ENCODE peak calls at places on chromosomes 11 and 22, in ten cellular contexts. A, U, N, L, W, R, C, Y, Q and B are unnamed samples.

GRCh38 chr11:119112314-119113020 is 5.3 kb downstream of the C2CD2L start:
- DNase-seq in A (no peak), U (no peak), N (no peak), L (no peak), W (no peak), R (no peak), C (no peak), Y (no peak), Q (no peak), B (peak; percentile 41)

GRCh38 chr11:104668797-104669463 is 229.3 kb downstream of the CASP12 start:
- DNase-seq in A (no peak), U (peak; percentile 98), N (no peak), L (no peak), W (no peak), R (no peak), C (peak; percentile 84), Y (no peak), Q (no peak), B (no peak)

GRCh38 chr22:24244144-24244787 is 616 bp downstream of the GGT5 start:
- DNase-seq in A (peak; percentile 73), U (no peak), N (no peak), L (peak; percentile 45), W (no peak), R (no peak), C (no peak), Y (no peak), Q (no peak), B (peak; percentile 58)

GRCh38 chr11:65445604-65446445 is 23.2 kb downstream of the NEAT1 start:
- DNase-seq in A (peak; percentile 41), U (peak; percentile 18), N (no peak), L (no peak), W (no peak), R (peak; percentile 60), C (no peak), Y (no peak), Q (no peak), B (peak; percentile 67)

GRCh38 chr11:117731689-117732290 is 65.2 kb downstream of the DSCAML1 start:
- DNase-seq in A (no peak), U (no peak), N (no peak), L (no peak), W (no peak), R (no peak), C (no peak), Y (no peak), Q (no peak), B (no peak)

GRCh38 chr11:75371930-75372876 is 20.7 kb upstream of the ARRB1 start:
- DNase-seq in A (no peak), U (peak; percentile 97), N (no peak), L (no peak), W (no peak), R (no peak), C (no peak), Y (peak; percentile 75), Q (peak; percentile 39), B (no peak)

GRCh38 chr22:27372969-27373670 is 428.4 kb downstream of the MN1 start:
- DNase-seq in A (no peak), U (peak; percentile 62), N (peak; percentile 72), L (no peak), W (no peak), R (no peak), C (no peak), Y (peak; percentile 86), Q (peak; percentile 88), B (peak; percentile 52)

GRCh38 chr11:9982127-9982795 is 311.8 kb downstream of the SBF2 start:
- DNase-seq in A (no peak), U (peak; percentile 54), N (no peak), L (no peak), W (no peak), R (no peak), C (peak; percentile 74), Y (no peak), Q (no peak), B (no peak)

GRCh38 chr11:59777104-59777503 is 21.9 kb downstream of the STX3 start:
- DNase-seq in A (no peak), U (no peak), N (no peak), L (no peak), W (no peak), R (no peak), C (no peak), Y (no peak), Q (no peak), B (no peak)

GRCh38 chr22:32327596-32328171 is 30.0 kb upstream of the RFPL3 start:
- DNase-seq in A (no peak), U (no peak), N (no peak), L (no peak), W (no peak), R (no peak), C (no peak), Y (no peak), Q (no peak), B (no peak)

GRCh38 chr11:102426000-102426399 is 26.6 kb downstream of the TMEM123 start:
- DNase-seq in A (no peak), U (no peak), N (no peak), L (no peak), W (no peak), R (no peak), C (no peak), Y (no peak), Q (no peak), B (no peak)

GRCh38 chr11:78795862-78796261 is 221.2 kb upstream of the NARS2 start:
- DNase-seq in A (no peak), U (peak; percentile 80), N (no peak), L (no peak), W (no peak), R (no peak), C (no peak), Y (no peak), Q (no peak), B (no peak)

GRCh38 chr22:42639541-42640241 is 710 bp downstream of the ATP5MGL start:
- DNase-seq in A (no peak), U (no peak), N (no peak), L (no peak), W (no peak), R (no peak), C (no peak), Y (no peak), Q (no peak), B (no peak)

GRCh38 chr22:49920859-49921258 is 2.4 kb downstream of the CRELD2 start:
- DNase-seq in A (no peak), U (no peak), N (no peak), L (peak; percentile 45), W (no peak), R (no peak), C (no peak), Y (no peak), Q (no peak), B (peak; percentile 53)
- H3K4me1 ChIP-seq in A (peaks cover 7% of the 10 kb centered on the region), U (peaks cover 12% of the 10 kb centered on the region), N (peaks cover 10% of the 10 kb centered on the region), L (no peaks in the 10 kb centered on the region), W (peaks cover 9% of the 10 kb centered on the region), R (peaks cover 9% of the 10 kb centered on the region), C (peaks cover 16% of the 10 kb centered on the region), Y (no peaks in the 10 kb centered on the region), Q (peaks cover 23% of the 10 kb centered on the region), B (peaks cover 7% of the 10 kb centered on the region)

GRCh38 chr22:47355776-47356432 is 593.5 kb downstream of the TBC1D22A start:
- DNase-seq in A (no peak), U (no peak), N (no peak), L (peak; percentile 30), W (no peak), R (no peak), C (no peak), Y (no peak), Q (no peak), B (no peak)

GRCh38 chr22:47356433-47357011 is 594.1 kb downstream of the TBC1D22A start:
- DNase-seq in A (no peak), U (no peak), N (no peak), L (no peak), W (no peak), R (no peak), C (no peak), Y (no peak), Q (no peak), B (no peak)

GRCh38 chr22:47355388-47355725 is 592.9 kb downstream of the TBC1D22A start:
- DNase-seq in A (no peak), U (no peak), N (no peak), L (no peak), W (no peak), R (no peak), C (no peak), Y (no peak), Q (no peak), B (no peak)

GRCh38 chr22:47357086-47357485 is 594.6 kb downstream of the TBC1D22A start:
- DNase-seq in A (no peak), U (no peak), N (no peak), L (no peak), W (no peak), R (no peak), C (no peak), Y (no peak), Q (no peak), B (no peak)

GRCh38 chr22:47357493-47357892 is 595.0 kb downstream of the TBC1D22A start:
- DNase-seq in A (no peak), U (no peak), N (no peak), L (no peak), W (no peak), R (no peak), C (no peak), Y (no peak), Q (no peak), B (no peak)
- H3K9me3 ChIP-seq in A (no peaks in the 10 kb centered on the region), U (no peaks in the 10 kb centered on the region), N (no peaks in the 10 kb centered on the region), L (peaks cover 3% of the 10 kb centered on the region), W (no peaks in the 10 kb centered on the region), R (no peaks in the 10 kb centered on the region), C (peaks cover 21% of the 10 kb centered on the region), Y (no peaks in the 10 kb centered on the region), Q (no peaks in the 10 kb centered on the region), B (no peaks in the 10 kb centered on the region)

DNA sequence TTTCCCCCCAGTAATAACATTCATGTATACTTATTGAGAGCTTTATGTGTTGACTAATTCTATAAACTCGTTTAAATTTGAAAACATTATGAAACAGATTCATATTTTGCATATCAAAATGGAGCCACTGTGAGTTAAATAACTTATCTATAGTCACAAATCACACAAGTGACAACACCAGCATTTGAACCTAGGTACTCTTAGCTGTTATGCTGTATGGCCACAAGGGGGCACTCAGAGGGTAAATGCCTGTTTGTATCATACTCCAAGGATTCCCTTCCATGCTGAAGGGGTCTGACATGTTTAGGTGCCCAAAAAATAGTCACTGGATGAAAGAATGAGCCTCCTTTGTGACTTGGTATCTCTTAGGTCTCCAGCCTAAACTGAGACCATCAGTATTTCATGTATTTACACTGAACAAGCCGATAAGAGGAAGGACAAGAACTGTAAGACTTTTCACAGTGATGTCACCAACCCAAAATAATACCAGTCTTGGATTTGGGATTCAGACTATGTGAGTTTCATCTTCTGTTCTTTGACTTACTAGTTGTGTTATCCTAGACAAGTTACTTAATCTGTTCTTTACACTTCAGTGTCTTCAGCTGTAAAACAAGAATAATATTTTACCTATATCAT is 12.2 kb upstream of the OR52D1 start:
- DNase-seq in A (no peak), U (peak; percentile 63), N (peak; percentile 38), L (no peak), W (no peak), R (peak; percentile 51), C (peak; percentile 27), Y (peak; percentile 34), Q (peak; percentile 25), B (peak; percentile 21)
- H3K4me3 ChIP-seq in A (no peak overlapping the region), U (no peak overlapping the region), N (no peak overlapping the region), L (no peak overlapping the region), W (no peak overlapping the region), R (no peak overlapping the region), C (no peak overlapping the region), Y (no peak overlapping the region), Q (no peak overlapping the region), B (no peak overlapping the region)

DNA sequence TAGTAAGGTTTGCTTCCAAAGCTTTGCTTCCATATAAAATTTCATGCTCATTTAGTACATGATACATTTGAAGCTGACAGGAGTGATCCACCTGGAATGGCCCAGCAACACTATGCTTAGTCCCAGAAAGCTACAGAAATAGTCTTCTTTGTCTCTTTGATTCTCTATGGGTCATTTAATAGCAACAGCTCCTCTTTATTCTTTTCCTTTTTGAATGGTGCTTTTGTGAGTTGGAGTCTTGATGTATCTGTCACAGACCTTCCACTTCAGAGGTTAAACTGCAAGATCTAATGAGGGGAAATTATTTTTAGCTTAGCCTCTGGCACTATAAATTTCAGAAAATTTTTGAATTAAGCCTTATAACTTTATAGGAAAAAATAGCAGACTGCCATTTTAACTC is 509.4 kb downstream of the KCNA4 start:
- DNase-seq in A (no peak), U (no peak), N (peak; percentile 1), L (no peak), W (no peak), R (no peak), C (no peak), Y (no peak), Q (no peak), B (no peak)
- H3K4me1 ChIP-seq in A (no peaks in the 10 kb centered on the region), U (no peaks in the 10 kb centered on the region), N (no peaks in the 10 kb centered on the region), L (no peaks in the 10 kb centered on the region), W (no peaks in the 10 kb centered on the region), R (no peaks in the 10 kb centered on the region), C (no peaks in the 10 kb centered on the region), Y (no peaks in the 10 kb centered on the region), Q (no peaks in the 10 kb centered on the region), B (no peaks in the 10 kb centered on the region)